ENCODE peak calls at places on chromosomes 11 and 22, in nine cellular contexts. One of them, this sample, is unnamed.

GRCh38 chr11:56740886-56741285 is 7.6 kb downstream of the OR9G4 start:
- DNase-seq in foreskin fibroblast: no peak
- DNase-seq in MV-4-11: no peak
- DNase-seq in D341Med: no peak
- DNase-seq in epithelial cell of esophagus: no peak
- DNase-seq in stimulated activated CD4-positive, alpha-beta T cell treated with anti-CD3 and anti-CD28 coated beads, Interleukin-2, amount 100 ng/mL, for 48 hours: no peak
- DNase-seq in cardiac muscle cell: no peak
- DNase-seq in sciatic nerve: no peak
- DNase-seq in GM18507: no peak
- DNase-seq in this sample: no peak

GRCh38 chr11:65113839-65114238 is 2.2 kb downstream of the TM7SF2 start:
- DNase-seq in epithelial cell of esophagus: no peak
- DNase-seq in foreskin fibroblast: no peak
- DNase-seq in GM18507: no peak
- DNase-seq in D341Med: no peak
- DNase-seq in sciatic nerve: no peak
- DNase-seq in MV-4-11: no peak
- DNase-seq in stimulated activated CD4-positive, alpha-beta T cell treated with anti-CD3 and anti-CD28 coated beads, Interleukin-2, amount 100 ng/mL, for 48 hours: no peak
- DNase-seq in cardiac muscle cell: no peak
- DNase-seq in this sample: no peak

GRCh38 chr22:44520695-44521094 is 22.7 kb upstream of the RTL6 start:
- DNase-seq in stimulated activated CD4-positive, alpha-beta T cell treated with anti-CD3 and anti-CD28 coated beads, Interleukin-2, amount 100 ng/mL, for 48 hours: no peak
- DNase-seq in sciatic nerve: no peak
- DNase-seq in D341Med: no peak
- DNase-seq in cardiac muscle cell: no peak
- DNase-seq in foreskin fibroblast: no peak
- DNase-seq in MV-4-11: no peak
- DNase-seq in epithelial cell of esophagus: no peak
- DNase-seq in GM18507: no peak
- DNase-seq in this sample: no peak

GRCh38 chr11:113884361-113884836 is 9.0 kb upstream of the USP28 start:
- DNase-seq in epithelial cell of esophagus: peak; percentile 39
- DNase-seq in MV-4-11: no peak
- DNase-seq in stimulated activated CD4-positive, alpha-beta T cell treated with anti-CD3 and anti-CD28 coated beads, Interleukin-2, amount 100 ng/mL, for 48 hours: no peak
- DNase-seq in sciatic nerve: no peak
- DNase-seq in GM18507: no peak
- DNase-seq in foreskin fibroblast: no peak
- DNase-seq in D341Med: no peak
- DNase-seq in cardiac muscle cell: peak; percentile 79
- DNase-seq in this sample: no peak

GRCh38 chr22:49767355-49768062 is 60.2 kb downstream of the BRD1 start:
- DNase-seq in cardiac muscle cell: peak; percentile 63
- DNase-seq in GM18507: no peak
- DNase-seq in MV-4-11: peak; percentile 53
- DNase-seq in sciatic nerve: peak; percentile 48
- DNase-seq in epithelial cell of esophagus: peak; percentile 72
- DNase-seq in stimulated activated CD4-positive, alpha-beta T cell treated with anti-CD3 and anti-CD28 coated beads, Interleukin-2, amount 100 ng/mL, for 48 hours: peak; percentile 15
- DNase-seq in foreskin fibroblast: peak; percentile 29
- DNase-seq in D341Med: peak; percentile 82
- DNase-seq in this sample: peak; percentile 88

GRCh38 chr22:45196308-45196707 is 32.6 kb downstream of the NUP50 start:
- DNase-seq in stimulated activated CD4-positive, alpha-beta T cell treated with anti-CD3 and anti-CD28 coated beads, Interleukin-2, amount 100 ng/mL, for 48 hours: no peak
- DNase-seq in foreskin fibroblast: no peak
- DNase-seq in MV-4-11: no peak
- DNase-seq in sciatic nerve: no peak
- DNase-seq in GM18507: no peak
- DNase-seq in cardiac muscle cell: no peak
- DNase-seq in D341Med: no peak
- DNase-seq in epithelial cell of esophagus: no peak
- DNase-seq in this sample: no peak

GRCh38 chr22:36546092-36546804 is 17.3 kb upstream of the EIF3D start:
- DNase-seq in MV-4-11: peak; percentile 76
- DNase-seq in stimulated activated CD4-positive, alpha-beta T cell treated with anti-CD3 and anti-CD28 coated beads, Interleukin-2, amount 100 ng/mL, for 48 hours: peak; percentile 10
- DNase-seq in cardiac muscle cell: peak; percentile 71
- DNase-seq in foreskin fibroblast: no peak
- DNase-seq in sciatic nerve: no peak
- DNase-seq in epithelial cell of esophagus: peak; percentile 47
- DNase-seq in GM18507: no peak
- DNase-seq in D341Med: peak; percentile 90
- DNase-seq in this sample: peak; percentile 86

GRCh38 chr11:60504219-60504618 is 11.0 kb upstream of the MS4A13 start:
- DNase-seq in GM18507: no peak
- DNase-seq in sciatic nerve: no peak
- DNase-seq in MV-4-11: peak; percentile 73
- DNase-seq in D341Med: no peak
- DNase-seq in epithelial cell of esophagus: no peak
- DNase-seq in stimulated activated CD4-positive, alpha-beta T cell treated with anti-CD3 and anti-CD28 coated beads, Interleukin-2, amount 100 ng/mL, for 48 hours: no peak
- DNase-seq in cardiac muscle cell: no peak
- DNase-seq in foreskin fibroblast: no peak
- DNase-seq in this sample: no peak

GRCh38 chr11:35579557-35580396 is 38.5 kb upstream of the FJX1 start:
- DNase-seq in foreskin fibroblast: peak; percentile 93
- DNase-seq in cardiac muscle cell: peak; percentile 93
- DNase-seq in GM18507: no peak
- DNase-seq in MV-4-11: peak; percentile 84
- DNase-seq in sciatic nerve: no peak
- DNase-seq in stimulated activated CD4-positive, alpha-beta T cell treated with anti-CD3 and anti-CD28 coated beads, Interleukin-2, amount 100 ng/mL, for 48 hours: no peak
- DNase-seq in D341Med: no peak
- DNase-seq in epithelial cell of esophagus: peak; percentile 89
- DNase-seq in this sample: peak; percentile 54

GRCh38 chr11:71428861-71429435 is 19.2 kb downstream of the DHCR7 start:
- DNase-seq in GM18507: no peak
- DNase-seq in foreskin fibroblast: no peak
- DNase-seq in MV-4-11: no peak
- DNase-seq in epithelial cell of esophagus: no peak
- DNase-seq in D341Med: peak; percentile 2
- DNase-seq in stimulated activated CD4-positive, alpha-beta T cell treated with anti-CD3 and anti-CD28 coated beads, Interleukin-2, amount 100 ng/mL, for 48 hours: no peak
- DNase-seq in cardiac muscle cell: peak; percentile 90
- DNase-seq in sciatic nerve: no peak
- DNase-seq in this sample: no peak

GRCh38 chr11:115521874-115522273 is 17.7 kb upstream of the CADM1 start:
- DNase-seq in D341Med: no peak
- DNase-seq in MV-4-11: peak; percentile 66
- DNase-seq in epithelial cell of esophagus: no peak
- DNase-seq in cardiac muscle cell: no peak
- DNase-seq in stimulated activated CD4-positive, alpha-beta T cell treated with anti-CD3 and anti-CD28 coated beads, Interleukin-2, amount 100 ng/mL, for 48 hours: no peak
- DNase-seq in sciatic nerve: no peak
- DNase-seq in GM18507: no peak
- DNase-seq in foreskin fibroblast: no peak
- DNase-seq in this sample: no peak

GRCh38 chr11:69003301-69003865 is 9.7 kb downstream of the MRGPRF start:
- DNase-seq in foreskin fibroblast: no peak
- DNase-seq in D341Med: no peak
- DNase-seq in sciatic nerve: peak; percentile 54
- DNase-seq in epithelial cell of esophagus: no peak
- DNase-seq in stimulated activated CD4-positive, alpha-beta T cell treated with anti-CD3 and anti-CD28 coated beads, Interleukin-2, amount 100 ng/mL, for 48 hours: no peak
- DNase-seq in cardiac muscle cell: no peak
- DNase-seq in GM18507: no peak
- DNase-seq in MV-4-11: no peak
- DNase-seq in this sample: no peak

GRCh38 chr11:10349806-10350205 is 44.9 kb downstream of the ADM start:
- DNase-seq in stimulated activated CD4-positive, alpha-beta T cell treated with anti-CD3 and anti-CD28 coated beads, Interleukin-2, amount 100 ng/mL, for 48 hours: no peak
- DNase-seq in D341Med: no peak
- DNase-seq in MV-4-11: no peak
- DNase-seq in epithelial cell of esophagus: no peak
- DNase-seq in cardiac muscle cell: no peak
- DNase-seq in sciatic nerve: no peak
- DNase-seq in foreskin fibroblast: no peak
- DNase-seq in GM18507: no peak
- DNase-seq in this sample: no peak

GRCh38 chr22:40634119-40634903 is 2.2 kb downstream of the MRTFA start:
- DNase-seq in stimulated activated CD4-positive, alpha-beta T cell treated with anti-CD3 and anti-CD28 coated beads, Interleukin-2, amount 100 ng/mL, for 48 hours: no peak
- DNase-seq in epithelial cell of esophagus: no peak
- DNase-seq in D341Med: no peak
- DNase-seq in foreskin fibroblast: no peak
- DNase-seq in sciatic nerve: no peak
- DNase-seq in cardiac muscle cell: no peak
- DNase-seq in GM18507: no peak
- DNase-seq in MV-4-11: no peak
- DNase-seq in this sample: no peak

GRCh38 chr11:61893981-61894380 is 2.6 kb upstream of the FADS3 start:
- DNase-seq in GM18507: no peak
- DNase-seq in cardiac muscle cell: peak; percentile 93
- DNase-seq in stimulated activated CD4-positive, alpha-beta T cell treated with anti-CD3 and anti-CD28 coated beads, Interleukin-2, amount 100 ng/mL, for 48 hours: no peak
- DNase-seq in sciatic nerve: no peak
- DNase-seq in foreskin fibroblast: peak; percentile 79
- DNase-seq in D341Med: no peak
- DNase-seq in epithelial cell of esophagus: no peak
- DNase-seq in MV-4-11: peak; percentile 8
- DNase-seq in this sample: no peak

GRCh38 chr11:12017243-12017678 is 8.8 kb upstream of the DKK3 start:
- DNase-seq in foreskin fibroblast: no peak
- DNase-seq in sciatic nerve: no peak
- DNase-seq in MV-4-11: no peak
- DNase-seq in epithelial cell of esophagus: no peak
- DNase-seq in cardiac muscle cell: peak; percentile 90
- DNase-seq in GM18507: no peak
- DNase-seq in D341Med: peak; percentile 4
- DNase-seq in stimulated activated CD4-positive, alpha-beta T cell treated with anti-CD3 and anti-CD28 coated beads, Interleukin-2, amount 100 ng/mL, for 48 hours: no peak
- DNase-seq in this sample: no peak

GRCh38 chr11:27196040-27196897 is 155.7 kb downstream of the BBOX1 start:
- DNase-seq in cardiac muscle cell: no peak
- DNase-seq in GM18507: no peak
- DNase-seq in epithelial cell of esophagus: no peak
- DNase-seq in D341Med: no peak
- DNase-seq in foreskin fibroblast: no peak
- DNase-seq in stimulated activated CD4-positive, alpha-beta T cell treated with anti-CD3 and anti-CD28 coated beads, Interleukin-2, amount 100 ng/mL, for 48 hours: no peak
- DNase-seq in MV-4-11: no peak
- DNase-seq in sciatic nerve: no peak
- DNase-seq in this sample: no peak

GRCh38 chr11:83011333-83012167 is 60.1 kb downstream of the RAB30 start:
- DNase-seq in GM18507: no peak
- DNase-seq in epithelial cell of esophagus: no peak
- DNase-seq in D341Med: no peak
- DNase-seq in stimulated activated CD4-positive, alpha-beta T cell treated with anti-CD3 and anti-CD28 coated beads, Interleukin-2, amount 100 ng/mL, for 48 hours: no peak
- DNase-seq in MV-4-11: no peak
- DNase-seq in sciatic nerve: no peak
- DNase-seq in foreskin fibroblast: no peak
- DNase-seq in cardiac muscle cell: no peak
- DNase-seq in this sample: no peak

GRCh38 chr22:31176923-31177322 is 16.9 kb downstream of the RNF185 start:
- DNase-seq in D341Med: no peak
- DNase-seq in foreskin fibroblast: no peak
- DNase-seq in sciatic nerve: no peak
- DNase-seq in MV-4-11: no peak
- DNase-seq in GM18507: no peak
- DNase-seq in stimulated activated CD4-positive, alpha-beta T cell treated with anti-CD3 and anti-CD28 coated beads, Interleukin-2, amount 100 ng/mL, for 48 hours: no peak
- DNase-seq in epithelial cell of esophagus: no peak
- DNase-seq in cardiac muscle cell: no peak
- DNase-seq in this sample: no peak